ENCODE peak calls at places on chromosomes 16 and 17, in six cellular contexts. One of them, this sample, is unnamed.

GRCh38 chr16:84482001-84482891 is 22.2 kb downstream of the MEAK7 start:
- DNase-seq in keratinocyte: no peak
- DNase-seq in PC-9: no peak
- DNase-seq in mucosa of descending colon: no peak
- DNase-seq in heart right ventricle: no peak
- DNase-seq in transverse colon: no peak
- DNase-seq in this sample: no peak

GRCh38 chr16:27773344-27773743 is 223.4 kb downstream of the KATNIP start:
- DNase-seq in keratinocyte: no peak
- DNase-seq in PC-9: no peak
- DNase-seq in mucosa of descending colon: no peak
- DNase-seq in heart right ventricle: no peak
- DNase-seq in transverse colon: no peak
- DNase-seq in this sample: no peak

GRCh38 chr16:49345829-49346228 is 27.8 kb upstream of the C16orf78 start:
- DNase-seq in keratinocyte: no peak
- DNase-seq in PC-9: no peak
- DNase-seq in mucosa of descending colon: no peak
- DNase-seq in heart right ventricle: no peak
- DNase-seq in transverse colon: no peak
- DNase-seq in this sample: peak

GRCh38 chr17:42133461-42134041 is 10.9 kb downstream of the HSPB9 start:
- DNase-seq in keratinocyte: no peak
- DNase-seq in PC-9: no peak
- DNase-seq in mucosa of descending colon: peak
- DNase-seq in heart right ventricle: no peak
- DNase-seq in transverse colon: peak
- DNase-seq in this sample: no peak

GRCh38 chr17:16938031-16938430 is 33.9 kb downstream of the TNFRSF13B start:
- DNase-seq in keratinocyte: no peak
- DNase-seq in PC-9: no peak
- DNase-seq in mucosa of descending colon: no peak
- DNase-seq in heart right ventricle: no peak
- DNase-seq in transverse colon: peak
- DNase-seq in this sample: no peak

GRCh38 chr16:74169687-74170522 is 126.7 kb upstream of the PSMD7 start:
- DNase-seq in keratinocyte: no peak
- DNase-seq in PC-9: no peak
- DNase-seq in mucosa of descending colon: no peak
- DNase-seq in heart right ventricle: no peak
- DNase-seq in transverse colon: no peak
- DNase-seq in this sample: no peak

GRCh38 chr17:45989759-45990158 is 9.3 kb upstream of the STH start:
- DNase-seq in keratinocyte: no peak
- DNase-seq in PC-9: no peak
- DNase-seq in mucosa of descending colon: no peak
- DNase-seq in heart right ventricle: no peak
- DNase-seq in transverse colon: no peak
- DNase-seq in this sample: no peak

GRCh38 chr16:50509521-50510341 is 38.5 kb upstream of the NKD1 start:
- DNase-seq in keratinocyte: no peak
- DNase-seq in PC-9: no peak
- DNase-seq in mucosa of descending colon: peak
- DNase-seq in heart right ventricle: no peak
- DNase-seq in transverse colon: peak
- DNase-seq in this sample: peak

GRCh38 chr16:53546988-53547391 is 44.0 kb upstream of the AKTIP start:
- DNase-seq in keratinocyte: no peak
- DNase-seq in PC-9: no peak
- DNase-seq in mucosa of descending colon: no peak
- DNase-seq in heart right ventricle: no peak
- DNase-seq in transverse colon: no peak
- DNase-seq in this sample: no peak

GRCh38 chr17:60353773-60354172 is 38.2 kb downstream of the USP32 start:
- DNase-seq in keratinocyte: no peak
- DNase-seq in PC-9: no peak
- DNase-seq in mucosa of descending colon: no peak
- DNase-seq in heart right ventricle: no peak
- DNase-seq in transverse colon: no peak
- DNase-seq in this sample: no peak

GRCh38 chr17:36657763-36658490 is 56.5 kb downstream of the MRM1 start:
- DNase-seq in keratinocyte: no peak
- DNase-seq in PC-9: no peak
- DNase-seq in mucosa of descending colon: peak
- DNase-seq in heart right ventricle: no peak
- DNase-seq in transverse colon: peak
- DNase-seq in this sample: no peak

GRCh38 chr16:25026621-25027020 is 11.5 kb upstream of the ARHGAP17 start:
- DNase-seq in keratinocyte: no peak
- DNase-seq in PC-9: no peak
- DNase-seq in mucosa of descending colon: no peak
- DNase-seq in heart right ventricle: no peak
- DNase-seq in transverse colon: no peak
- DNase-seq in this sample: no peak

GRCh38 chr17:36703860-36704266 is 102.5 kb downstream of the MRM1 start:
- DNase-seq in keratinocyte: no peak
- DNase-seq in PC-9: no peak
- DNase-seq in mucosa of descending colon: peak
- DNase-seq in heart right ventricle: peak
- DNase-seq in transverse colon: peak
- DNase-seq in this sample: no peak

GRCh38 chr17:9987779-9988585 is 82.9 kb upstream of the RCVRN start:
- DNase-seq in keratinocyte: no peak
- DNase-seq in PC-9: no peak
- DNase-seq in mucosa of descending colon: peak
- DNase-seq in heart right ventricle: peak
- DNase-seq in transverse colon: peak
- DNase-seq in this sample: no peak

GRCh38 chr16:84730406-84731106 is 30.8 kb downstream of the USP10 start:
- DNase-seq in keratinocyte: peak
- DNase-seq in PC-9: peak
- DNase-seq in mucosa of descending colon: no peak
- DNase-seq in heart right ventricle: no peak
- DNase-seq in transverse colon: peak
- DNase-seq in this sample: no peak

GRCh38 chr17:77690271-77691161 is 268.0 kb upstream of the TNRC6C start:
- DNase-seq in keratinocyte: no peak
- DNase-seq in PC-9: no peak
- DNase-seq in mucosa of descending colon: no peak
- DNase-seq in heart right ventricle: no peak
- DNase-seq in transverse colon: no peak
- DNase-seq in this sample: no peak

GRCh38 chr17:44218344-44219125 is 940 bp downstream of the UBTF start:
- DNase-seq in keratinocyte: no peak
- DNase-seq in PC-9: peak
- DNase-seq in mucosa of descending colon: peak
- DNase-seq in heart right ventricle: peak
- DNase-seq in transverse colon: peak
- DNase-seq in this sample: peak

GRCh38 chr16:4109250-4109736 is 6.9 kb downstream of the ADCY9 start:
- DNase-seq in keratinocyte: no peak
- DNase-seq in PC-9: no peak
- DNase-seq in mucosa of descending colon: no peak
- DNase-seq in heart right ventricle: no peak
- DNase-seq in transverse colon: no peak
- DNase-seq in this sample: no peak

GRCh38 chr16:11346700-11347319 is 1.6 kb downstream of the RMI2 start:
- DNase-seq in keratinocyte: no peak
- DNase-seq in PC-9: no peak
- DNase-seq in mucosa of descending colon: no peak
- DNase-seq in heart right ventricle: no peak
- DNase-seq in transverse colon: no peak
- DNase-seq in this sample: no peak

GRCh38 chr16:11342021-11342855 is 3.0 kb upstream of the RMI2 start:
- DNase-seq in keratinocyte: peak
- DNase-seq in PC-9: no peak
- DNase-seq in mucosa of descending colon: no peak
- DNase-seq in heart right ventricle: no peak
- DNase-seq in transverse colon: no peak
- DNase-seq in this sample: no peak

GRCh38 chr16:11345040-11345862 is at the start of gene RMI2:
- DNase-seq in keratinocyte: peak
- DNase-seq in PC-9: peak
- DNase-seq in mucosa of descending colon: peak
- DNase-seq in heart right ventricle: peak
- DNase-seq in transverse colon: peak
- DNase-seq in this sample: peak

GRCh38 chr16:11340710-11341109 is 4.5 kb upstream of the RMI2 start:
- DNase-seq in keratinocyte: no peak
- DNase-seq in PC-9: no peak
- DNase-seq in mucosa of descending colon: no peak
- DNase-seq in heart right ventricle: no peak
- DNase-seq in transverse colon: no peak
- DNase-seq in this sample: no peak

DNA sequence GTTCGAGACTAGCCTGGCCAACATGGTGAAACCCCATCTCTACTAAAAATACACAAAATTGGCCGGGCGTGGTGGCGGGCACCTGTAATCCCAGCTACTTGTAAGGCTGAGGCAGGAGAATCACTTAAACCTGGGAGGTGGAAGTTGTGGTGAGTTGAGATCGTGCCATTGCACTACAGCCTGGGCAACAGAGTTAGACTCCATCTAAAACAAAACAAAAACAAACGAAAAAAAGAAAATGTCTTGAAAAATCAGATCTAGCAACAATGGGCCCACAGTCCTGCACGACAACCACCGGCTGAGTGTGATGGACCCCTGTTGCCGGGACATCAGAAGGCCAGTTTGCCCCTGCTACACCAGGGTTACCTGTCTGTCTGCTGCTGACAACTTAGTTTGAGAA is 3.9 kb upstream of the RMI2 start:
- DNase-seq in keratinocyte: no peak
- DNase-seq in PC-9: no peak
- DNase-seq in mucosa of descending colon: no peak
- DNase-seq in heart right ventricle: no peak
- DNase-seq in transverse colon: no peak
- DNase-seq in this sample: no peak
- H3K4me3 ChIP-seq in keratinocyte: no peak
- H3K4me3 ChIP-seq in PC-9: no peak
- H3K4me3 ChIP-seq in mucosa of descending colon: no peak
- H3K4me3 ChIP-seq in heart right ventricle: no peak
- H3K4me3 ChIP-seq in transverse colon: no peak
- H3K4me3 ChIP-seq in this sample: no peak

GRCh38 chr16:11973065-11973464 is 3.5 kb upstream of the SNX29 start:
- DNase-seq in keratinocyte: no peak
- DNase-seq in PC-9: peak
- DNase-seq in mucosa of descending colon: no peak
- DNase-seq in heart right ventricle: no peak
- DNase-seq in transverse colon: no peak
- DNase-seq in this sample: no peak

GRCh38 chr16:11968577-11968976 is 3.6 kb downstream of the TNFRSF17 start:
- DNase-seq in keratinocyte: no peak
- DNase-seq in PC-9: no peak
- DNase-seq in mucosa of descending colon: no peak
- DNase-seq in heart right ventricle: no peak
- DNase-seq in transverse colon: no peak
- DNase-seq in this sample: no peak

GRCh38 chr16:11967195-11967911 is 2.3 kb downstream of the TNFRSF17 start:
- DNase-seq in keratinocyte: no peak
- DNase-seq in PC-9: no peak
- DNase-seq in mucosa of descending colon: no peak
- DNase-seq in heart right ventricle: no peak
- DNase-seq in transverse colon: no peak
- DNase-seq in this sample: no peak

GRCh38 chr16:11976850-11977205 is 294 bp downstream of the SNX29 start:
- DNase-seq in keratinocyte: no peak
- DNase-seq in PC-9: no peak
- DNase-seq in mucosa of descending colon: no peak
- DNase-seq in heart right ventricle: no peak
- DNase-seq in transverse colon: no peak
- DNase-seq in this sample: no peak

DNA sequence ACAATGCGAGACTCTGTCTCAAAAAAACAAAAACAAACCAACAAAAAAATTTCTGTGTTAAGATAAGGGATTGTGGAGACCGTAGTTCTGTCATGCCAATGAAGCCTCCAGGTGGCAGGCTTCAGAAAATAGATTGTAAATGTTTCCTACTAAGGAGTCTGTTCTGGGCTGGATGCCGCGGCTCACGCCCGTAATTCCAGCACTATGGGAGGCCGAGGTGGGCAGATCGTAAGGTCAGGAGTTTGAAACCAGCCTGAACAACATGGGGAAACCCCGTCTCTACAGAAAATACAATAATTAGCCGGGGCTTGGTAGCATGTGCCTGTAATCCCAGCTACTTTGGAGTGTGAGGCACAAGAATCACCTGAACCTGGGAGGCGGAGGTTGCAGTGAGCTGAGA is 4.4 kb upstream of the SNX29 start:
- DNase-seq in keratinocyte: no peak
- DNase-seq in PC-9: no peak
- DNase-seq in mucosa of descending colon: no peak
- DNase-seq in heart right ventricle: no peak
- DNase-seq in transverse colon: no peak
- DNase-seq in this sample: no peak
- TF ChIP-seq CTCF in keratinocyte: peak
- TF ChIP-seq CTCF in PC-9: no peak
- TF ChIP-seq CTCF in mucosa of descending colon: no peak
- TF ChIP-seq CTCF in heart right ventricle: peak
- TF ChIP-seq CTCF in transverse colon: peak
- TF ChIP-seq CTCF in this sample: no peak

GRCh38 chr17:38557395-38557794 is 48.4 kb downstream of the SRCIN1 start:
- DNase-seq in keratinocyte: no peak
- DNase-seq in PC-9: no peak
- DNase-seq in mucosa of descending colon: no peak
- DNase-seq in heart right ventricle: no peak
- DNase-seq in transverse colon: no peak
- DNase-seq in this sample: no peak
- H3K4me3 ChIP-seq in keratinocyte: no peak
- H3K4me3 ChIP-seq in PC-9: peak
- H3K4me3 ChIP-seq in mucosa of descending colon: no peak
- H3K4me3 ChIP-seq in heart right ventricle: peak
- H3K4me3 ChIP-seq in transverse colon: no peak
- H3K4me3 ChIP-seq in this sample: no peak

DNA sequence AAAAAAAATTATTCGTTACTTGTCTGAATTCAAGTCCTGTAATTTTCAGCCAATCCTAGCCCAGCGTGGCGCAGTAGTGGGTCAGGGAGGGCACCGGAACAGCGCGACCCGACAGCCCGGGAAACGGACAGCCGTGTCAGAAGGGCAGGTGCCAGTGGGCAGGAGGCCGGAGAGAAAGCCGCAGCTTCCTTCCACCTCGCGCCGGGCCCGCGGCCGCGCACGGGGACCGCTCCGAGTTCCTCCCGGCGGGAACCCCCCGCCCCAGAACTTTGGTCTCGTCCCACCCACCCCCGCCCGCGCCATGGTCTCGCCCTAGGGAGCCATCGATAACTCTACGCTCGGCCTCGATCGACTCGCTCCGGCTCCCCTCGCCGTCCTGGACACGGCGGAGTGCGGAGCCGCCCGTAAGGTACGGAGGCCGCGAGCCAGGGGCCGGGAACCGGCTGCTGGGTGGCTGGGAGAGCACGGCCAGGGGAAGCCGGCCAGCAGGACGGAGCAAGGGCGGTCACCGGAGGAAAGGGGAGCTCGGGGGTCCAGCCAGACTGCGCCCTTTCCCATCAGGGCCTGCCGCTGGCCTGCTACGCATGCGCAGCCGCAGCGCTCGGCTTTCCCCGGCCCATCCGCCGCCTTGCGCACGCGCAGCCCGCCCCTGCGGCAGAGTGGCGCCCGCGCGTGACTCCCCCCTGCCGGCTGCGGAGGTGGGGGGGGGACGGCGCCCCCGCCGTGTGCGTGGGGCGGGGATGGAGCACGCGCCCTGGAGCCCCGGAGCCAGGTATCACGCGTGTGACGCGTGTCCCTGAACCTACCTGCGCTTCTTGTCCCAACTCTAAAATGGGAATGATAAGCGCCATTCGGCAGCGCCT is at the start of gene MLST8:
- DNase-seq in keratinocyte: no peak
- DNase-seq in PC-9: peak
- DNase-seq in mucosa of descending colon: peak
- DNase-seq in heart right ventricle: peak
- DNase-seq in transverse colon: peak
- DNase-seq in this sample: peak
- TF ChIP-seq CTCF in keratinocyte: peak
- TF ChIP-seq CTCF in PC-9: peak
- TF ChIP-seq CTCF in mucosa of descending colon: no peak
- TF ChIP-seq CTCF in heart right ventricle: peak
- TF ChIP-seq CTCF in transverse colon: no peak
- TF ChIP-seq CTCF in this sample: no peak